ENCODE peak calls at places on chromosomes 7 and 10, in eight cellular contexts. Y is astrocyte; T is WERI-Rb-1; N is BE2C; O is MG63; M is effector memory CD4-positive, alpha-beta T cell; L is Panc1; Q is left ventricle myocardium inferior. H is an unnamed sample. For H3K27me3, the result is how much of the 10 kb centered on the place peaks cover.

GRCh38 chr10:86657396-86658011 is 3.2 kb downstream of the OPN4 start:
- DNase-seq in Y (no peak), T (no peak), N (no peak), O (no peak), M (no peak), L (no peak), Q (no peak), H (no peak)

GRCh38 chr7:148720472-148720871 is 21.8 kb downstream of the CUL1 start:
- DNase-seq in Y (no peak), T (no peak), N (no peak), O (no peak), M (no peak), L (no peak), Q (no peak), H (no peak)

GRCh38 chr10:58998924-58999713 is 177.3 kb upstream of the PHYHIPL start:
- DNase-seq in Y (peak), T (no peak), N (no peak), O (peak), M (no peak), L (no peak), Q (peak), H (peak)

GRCh38 chr7:155217629-155218028 is 80.0 kb upstream of the INSIG1 start:
- DNase-seq in Y (no peak), T (no peak), N (no peak), O (no peak), M (no peak), L (no peak), Q (no peak), H (no peak)

GRCh38 chr7:102875700-102876192 is 37.1 kb upstream of the LRRC17 start:
- DNase-seq in Y (peak), T (no peak), N (no peak), O (peak), M (no peak), L (peak), Q (no peak), H (no peak)

GRCh38 chr7:14751461-14751860 is 151.1 kb downstream of the DGKB start:
- DNase-seq in Y (no peak), T (no peak), N (no peak), O (no peak), M (no peak), L (no peak), Q (no peak), H (no peak)

GRCh38 chr7:159201722-159202330 is 57.2 kb upstream of the VIPR2 start:
- DNase-seq in Y (no peak), T (no peak), N (no peak), O (no peak), M (no peak), L (no peak), Q (no peak), H (no peak)

GRCh38 chr7:1169409-1170368 is 9.7 kb upstream of the ZFAND2A start:
- DNase-seq in Y (peak), T (peak), N (peak), O (peak), M (peak), L (no peak), Q (peak), H (peak)

GRCh38 chr10:77513783-77514331 is 123.8 kb downstream of the KCNMA1 start:
- DNase-seq in Y (peak), T (no peak), N (peak), O (peak), M (no peak), L (peak), Q (no peak), H (peak)

GRCh38 chr10:15363031-15363430 is 8.1 kb downstream of the FAM171A1 start:
- DNase-seq in Y (no peak), T (no peak), N (no peak), O (no peak), M (no peak), L (no peak), Q (no peak), H (no peak)

GRCh38 chr10:15365690-15366089 is 5.4 kb downstream of the FAM171A1 start:
- DNase-seq in Y (no peak), T (no peak), N (no peak), O (no peak), M (no peak), L (no peak), Q (no peak), H (no peak)

GRCh38 chr10:15360566-15360965 is 10.5 kb downstream of the FAM171A1 start:
- DNase-seq in Y (no peak), T (no peak), N (no peak), O (no peak), M (no peak), L (no peak), Q (no peak), H (no peak)

DNA sequence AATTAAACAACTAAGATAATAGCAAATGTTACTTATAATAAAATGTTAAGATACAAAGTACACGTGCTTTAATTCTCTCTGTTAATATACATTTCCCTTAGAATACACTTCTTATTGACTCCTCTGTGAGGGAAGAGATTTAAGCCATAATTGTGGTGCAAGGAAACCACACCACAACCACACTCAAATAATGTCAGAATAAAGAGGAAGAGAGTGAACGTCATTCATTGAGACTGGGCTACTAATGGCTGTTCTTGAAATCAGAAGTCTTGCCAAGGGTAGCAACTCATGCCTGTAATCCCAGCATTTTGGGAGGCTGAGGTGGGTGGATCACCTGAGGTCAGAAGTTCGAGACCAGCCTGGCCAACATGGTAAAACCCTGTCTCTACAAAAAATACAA is 10.0 kb downstream of the FAM171A1 start:
- DNase-seq in Y (no peak), T (no peak), N (no peak), O (no peak), M (no peak), L (no peak), Q (no peak), H (no peak)
- H3K27me3 ChIP-seq in Y (under half), T (under half), N (under half), O (under half), M (under half), L (under half), Q (under half), H (under half)

DNA sequence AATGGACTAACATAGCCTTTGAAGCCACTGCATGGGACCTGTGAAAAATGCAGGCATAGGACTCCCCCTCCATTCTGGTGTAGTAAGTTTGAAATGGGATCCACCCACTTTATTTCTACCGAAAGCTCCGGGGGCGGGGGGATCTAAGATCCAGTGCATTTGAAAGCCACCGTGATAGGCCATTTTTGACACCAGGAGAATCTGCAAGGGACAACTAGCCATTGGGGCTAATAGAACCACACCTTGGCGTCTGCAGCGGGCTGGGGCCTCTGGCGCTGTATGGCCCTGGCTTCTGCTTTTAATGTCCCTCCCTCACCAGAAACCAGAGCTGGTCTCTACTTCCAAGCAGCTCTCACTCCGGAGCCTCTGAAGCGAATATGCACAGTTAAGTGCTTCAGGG is 60.1 kb upstream of the GPR26 start:
- DNase-seq in Y (no peak), T (no peak), N (no peak), O (no peak), M (no peak), L (no peak), Q (no peak), H (no peak)
- H3K27me3 ChIP-seq in Y (under half), T (half or more), N (under half), O (under half), M (under half), L (under half), Q (half or more), H (under half)

GRCh38 chr10:133332936-133333699 is 3.6 kb downstream of the CALY start:
- DNase-seq in Y (no peak), T (no peak), N (no peak), O (no peak), M (no peak), L (no peak), Q (no peak), H (peak)

GRCh38 chr10:133336131-133337078 is at the start of gene CALY:
- DNase-seq in Y (no peak), T (peak), N (peak), O (peak), M (peak), L (no peak), Q (no peak), H (peak)

GRCh38 chr10:133337079-133337725 is 506 bp upstream of the CALY start:
- DNase-seq in Y (no peak), T (no peak), N (no peak), O (no peak), M (no peak), L (no peak), Q (no peak), H (no peak)

GRCh38 chr10:133334495-133335237 is 2.0 kb downstream of the CALY start:
- DNase-seq in Y (no peak), T (no peak), N (no peak), O (no peak), M (no peak), L (no peak), Q (no peak), H (peak)

DNA sequence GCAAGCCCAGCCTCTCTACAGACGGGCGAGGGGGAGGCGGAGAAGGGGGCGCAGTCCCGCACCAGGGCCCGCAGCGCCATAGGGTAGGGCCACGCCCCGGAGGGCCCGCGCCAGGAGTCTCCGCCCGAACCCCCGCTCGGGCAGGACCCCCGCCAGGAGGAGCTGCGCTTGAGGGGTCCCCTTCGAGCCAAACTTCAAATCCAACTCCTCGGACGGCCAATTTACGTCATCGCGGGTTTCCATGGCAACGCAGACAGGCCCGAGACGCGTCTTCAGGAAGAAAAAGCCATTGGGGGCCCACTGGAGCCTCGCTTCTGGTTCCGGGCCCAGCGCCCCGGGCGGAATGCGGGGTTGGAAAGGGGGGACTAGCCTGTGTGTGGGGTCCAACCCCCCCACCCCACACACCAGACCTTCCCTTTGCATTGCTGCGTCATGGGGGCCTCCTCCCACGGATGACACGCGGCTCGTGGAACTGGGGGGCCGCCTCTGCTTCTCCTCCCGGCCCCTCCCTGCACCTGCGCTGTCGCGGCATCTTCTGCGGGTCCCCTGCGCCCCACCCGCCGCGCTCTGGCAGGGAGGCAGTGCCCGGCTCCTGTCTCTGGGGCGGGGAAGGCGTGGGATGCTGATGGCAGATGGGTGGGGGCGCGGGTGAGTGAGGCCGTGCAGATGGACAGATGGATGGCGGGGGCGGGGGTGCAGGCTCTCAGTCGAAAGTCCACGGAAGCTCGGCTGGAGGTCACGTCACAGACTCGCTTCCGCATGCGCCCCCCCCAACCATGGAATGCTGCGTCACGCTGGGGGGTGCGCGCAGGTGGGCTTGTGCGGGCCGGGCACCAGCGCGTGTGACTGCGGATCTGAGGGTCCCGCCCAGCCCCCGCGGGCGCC is 1.2 kb downstream of the CALY start:
- DNase-seq in Y (peak), T (peak), N (no peak), O (peak), M (peak), L (no peak), Q (peak), H (peak)
- H3K27me3 ChIP-seq in Y (under half), T (under half), N (half or more), O (half or more), M (under half), L (under half), Q (half or more), H (under half)

GRCh38 chr7:150951521-150951920 is 26.6 kb downstream of the KCNH2 start:
- DNase-seq in Y (no peak), T (no peak), N (no peak), O (no peak), M (no peak), L (no peak), Q (peak), H (peak)
- H3K27me3 ChIP-seq in Y (under half), T (under half), N (under half), O (under half), M (under half), L (under half), Q (half or more), H (under half)